ENCODE peak calls at places on chromosomes 12 and 14, in nine cellular contexts. Q is hepatocyte, D is tibial artery, B is lower lobe of right lung, W is H1, N is pancreas, F is mammary epithelial cell, O is Caco-2, J is colonic mucosa. K is an unnamed sample.
A peak's percentile ranks its signal among the peaks of the same experiment; 100 is the strongest.

GRCh38 chr12:68468036-68468435 is 135.9 kb upstream of the MDM1 start:
- DNase-seq in D (no peak), O (no peak), Q (no peak), W (no peak), F (no peak), J (no peak), N (no peak), B (no peak), K (no peak)

GRCh38 chr12:66514581-66514980 is 164.3 kb downstream of the GRIP1 start:
- DNase-seq in J (no peak), Q (no peak), F (peak; percentile 82), D (no peak), O (no peak), W (no peak), B (no peak), N (no peak), K (no peak)

GRCh38 chr14:45633220-45633984 is 380.4 kb upstream of the MIS18BP1 start:
- DNase-seq in J (no peak), Q (no peak), D (no peak), B (no peak), O (no peak), N (no peak), W (no peak), F (peak; percentile 72), K (no peak)

GRCh38 chr12:51323317-51323960 is 535 bp downstream of the BIN2 start:
- DNase-seq in N (no peak), O (no peak), Q (no peak), F (no peak), J (no peak), W (no peak), B (no peak), D (no peak), K (no peak)

GRCh38 chr12:65823481-65824313 is 586 bp upstream of the HMGA2 start:
- DNase-seq in O (peak; percentile 76), J (peak; percentile 77), W (peak; percentile 72), D (peak; percentile 65), B (peak; percentile 46), Q (peak; percentile 86), F (peak; percentile 81), N (peak; percentile 79), K (no peak)

GRCh38 chr12:25241171-25242020 is 9.3 kb downstream of the KRAS start:
- DNase-seq in D (no peak), Q (peak; percentile 68), F (no peak), J (no peak), N (no peak), W (no peak), B (no peak), O (no peak), K (no peak)

GRCh38 chr14:102539544-102540309 is 30.2 kb upstream of the ANKRD9 start:
- DNase-seq in B (no peak), N (no peak), O (no peak), Q (peak; percentile 79), F (no peak), W (no peak), J (no peak), D (no peak), K (no peak)

GRCh38 chr12:116677202-116677651 is 60.6 kb downstream of the SPRING1 start:
- DNase-seq in D (no peak), F (no peak), W (no peak), J (no peak), N (no peak), O (no peak), Q (no peak), B (no peak), K (no peak)

GRCh38 chr14:101248056-101248725 is 313.1 kb upstream of the DIO3 start:
- DNase-seq in W (no peak), N (no peak), B (no peak), D (peak; percentile 58), Q (no peak), O (peak; percentile 17), F (no peak), J (no peak), K (peak; percentile 46)

GRCh38 chr14:102192840-102193502 is 53.3 kb downstream of the WDR20 start:
- DNase-seq in N (no peak), Q (no peak), B (no peak), J (no peak), D (no peak), O (no peak), W (no peak), F (no peak), K (no peak)

GRCh38 chr12:62899568-62900390 is 35.2 kb downstream of the PPM1H start:
- DNase-seq in Q (no peak), J (no peak), D (no peak), N (no peak), W (no peak), F (no peak), O (no peak), B (no peak), K (no peak)

GRCh38 chr12:24615967-24616411 is 332.9 kb downstream of the BCAT1 start:
- DNase-seq in Q (peak; percentile 46), B (no peak), D (no peak), N (no peak), J (no peak), F (no peak), O (peak; percentile 74), W (no peak), K (no peak)

GRCh38 chr12:96150442-96150841 is 43.7 kb upstream of the ELK3 start:
- DNase-seq in Q (no peak), D (no peak), O (no peak), B (no peak), F (no peak), N (no peak), W (no peak), J (no peak), K (no peak)

GRCh38 chr12:47017901-47018479 is 61.4 kb upstream of the PCED1B start:
- DNase-seq in Q (no peak), F (peak; percentile 79), J (no peak), N (no peak), O (peak; percentile 41), B (no peak), D (no peak), W (no peak), K (no peak)

GRCh38 chr12:112331891-112332290 is 50.3 kb downstream of the HECTD4 start:
- DNase-seq in W (no peak), Q (no peak), O (no peak), D (no peak), B (no peak), N (no peak), F (no peak), J (no peak), K (no peak)

GRCh38 chr14:77991128-77991772 is 178.9 kb upstream of the NRXN3 start:
- DNase-seq in F (no peak), W (no peak), B (no peak), N (no peak), D (no peak), J (no peak), O (no peak), Q (no peak), K (no peak)

GRCh38 chr12:32419520-32419960 is 20.2 kb downstream of the FGD4 start:
- DNase-seq in O (no peak), Q (no peak), J (no peak), D (no peak), B (peak; percentile 73), N (no peak), F (peak; percentile 27), W (no peak), K (no peak)

GRCh38 chr14:73712540-73713141 is 1.5 kb downstream of the PNMA1 start:
- DNase-seq in J (peak; percentile 25), Q (peak; percentile 37), F (peak; percentile 22), D (no peak), W (no peak), B (no peak), O (no peak), N (no peak), K (no peak)

GRCh38 chr12:92411687-92412086 is 266.0 kb upstream of the BTG1 start:
- DNase-seq in Q (no peak), D (no peak), N (no peak), F (no peak), O (no peak), B (no peak), J (no peak), W (no peak), K (no peak)

DNA sequence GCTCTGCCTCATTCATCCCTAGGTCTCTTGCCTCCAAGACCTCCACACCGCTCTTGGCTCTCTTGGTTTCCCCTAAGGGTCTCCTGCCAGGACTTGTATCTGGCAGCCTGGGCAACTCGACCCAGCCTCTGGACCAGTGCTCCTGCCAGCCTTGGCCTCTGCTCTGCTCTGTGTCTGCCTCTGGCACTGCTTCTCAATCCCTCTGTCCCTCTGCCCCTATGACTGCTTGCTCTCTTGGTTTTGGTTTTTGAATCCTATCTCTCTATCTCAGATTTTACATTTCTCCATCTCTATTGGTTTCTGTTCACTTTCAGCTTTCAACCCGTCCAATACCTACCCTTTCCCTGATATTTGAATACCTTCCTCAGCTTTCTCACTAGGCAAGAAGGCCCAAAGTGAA is 6.3 kb downstream of the ITGA5 start:
- DNase-seq in D (peak; percentile 69), N (no peak), B (no peak), J (no peak), O (no peak), F (no peak), W (peak; percentile 39), Q (no peak), K (no peak)
- H3K4me3 ChIP-seq in D (peak overlapping the region; percentile 88), N (no peak overlapping the region), B (peak overlapping the region; percentile 38), J (no peak overlapping the region), O (no peak overlapping the region), F (no peak overlapping the region), W (no peak overlapping the region), Q (no peak overlapping the region), K (no peak overlapping the region)

GRCh38 chr14:75051556-75051899 is 261 bp upstream of the MLH3 start:
- DNase-seq in B (no peak), F (no peak), N (no peak), Q (no peak), W (no peak), J (no peak), O (no peak), D (no peak), K (no peak)
- H3K4me1 ChIP-seq in B (peaks cover 32% of the 10 kb centered on the region), F (peaks cover 23% of the 10 kb centered on the region), N (peaks cover 8% of the 10 kb centered on the region), Q (peaks cover 8% of the 10 kb centered on the region), W (no peaks in the 10 kb centered on the region), J (no peaks in the 10 kb centered on the region), O (peaks cover 10% of the 10 kb centered on the region), D (peaks cover 22% of the 10 kb centered on the region), K (peaks cover 22% of the 10 kb centered on the region)

GRCh38 chr12:75606921-75607320 is 95.5 kb upstream of the KRR1 start:
- DNase-seq in D (no peak), W (no peak), F (no peak), B (no peak), O (no peak), N (no peak), J (no peak), Q (no peak), K (no peak)

GRCh38 chr12:75613981-75614380 is 102.6 kb upstream of the KRR1 start:
- DNase-seq in N (no peak), J (no peak), F (peak; percentile 19), D (no peak), B (no peak), W (no peak), Q (no peak), O (no peak), K (no peak)

GRCh38 chr12:75606146-75606545 is 94.7 kb upstream of the KRR1 start:
- DNase-seq in N (no peak), J (no peak), W (no peak), Q (no peak), D (no peak), F (peak; percentile 15), B (no peak), O (no peak), K (no peak)

GRCh38 chr12:75611041-75611440 is 99.6 kb upstream of the KRR1 start:
- DNase-seq in W (no peak), Q (no peak), F (no peak), J (no peak), D (no peak), O (peak; percentile 52), B (no peak), N (no peak), K (no peak)
- TF ChIP-seq CTCF in W (peak; percentile 31), Q (no peak), F (no peak), J (no peak), D (no peak), O (peak; percentile 30), B (no peak), N (no peak), K (no peak)

GRCh38 chr12:54000105-54000773 is at the start of gene HOXC9:
- DNase-seq in J (no peak), F (peak; percentile 46), D (no peak), Q (no peak), N (no peak), B (no peak), O (no peak), W (no peak), K (no peak)
- H3K4me3 ChIP-seq in J (no peak within 1 kb of the TSS), F (peak within 1 kb of the TSS; percentile 98), D (peak within 1 kb of the TSS; percentile 76), Q (peak within 1 kb of the TSS; percentile 46), N (peak within 1 kb of the TSS; percentile 56), B (peak within 1 kb of the TSS; percentile 41), O (no peak within 1 kb of the TSS), W (peak within 1 kb of the TSS; percentile 18), K (peak within 1 kb of the TSS; percentile 9)

K was measured in right atrium auricular region.